ENCODE peak calls at places on chromosome 2, in four cellular contexts. One of them, this sample, is unnamed.

GRCh38 chr2:9364791-9365497 is 58.4 kb downstream of the ITGB1BP1 start:
- DNase-seq in fibroblast of gingiva: no peak
- DNase-seq in GM12878: no peak
- DNase-seq in lung microvascular endothelial cell: peak
- DNase-seq in this sample: no peak

GRCh38 chr2:174027956-174028355 is 62.8 kb upstream of the SP3 start:
- DNase-seq in fibroblast of gingiva: no peak
- DNase-seq in GM12878: no peak
- DNase-seq in lung microvascular endothelial cell: no peak
- DNase-seq in this sample: no peak

GRCh38 chr2:232353660-232354059 is 24.9 kb upstream of the ALPP start:
- DNase-seq in fibroblast of gingiva: no peak
- DNase-seq in GM12878: no peak
- DNase-seq in lung microvascular endothelial cell: no peak
- DNase-seq in this sample: no peak

GRCh38 chr2:155456222-155456621 is 757.7 kb downstream of the KCNJ3 start:
- DNase-seq in fibroblast of gingiva: no peak
- DNase-seq in GM12878: no peak
- DNase-seq in lung microvascular endothelial cell: no peak
- DNase-seq in this sample: no peak

GRCh38 chr2:85419009-85419711 is 646 bp downstream of the SH2D6 start:
- DNase-seq in fibroblast of gingiva: no peak
- DNase-seq in GM12878: no peak
- DNase-seq in lung microvascular endothelial cell: no peak
- DNase-seq in this sample: no peak

GRCh38 chr2:216791303-216791702 is 68.6 kb downstream of the TNP1 start:
- DNase-seq in fibroblast of gingiva: peak
- DNase-seq in GM12878: no peak
- DNase-seq in lung microvascular endothelial cell: no peak
- DNase-seq in this sample: no peak

GRCh38 chr2:227214622-227215041 is 50.2 kb downstream of the COL4A3 start:
- DNase-seq in fibroblast of gingiva: no peak
- DNase-seq in GM12878: no peak
- DNase-seq in lung microvascular endothelial cell: no peak
- DNase-seq in this sample: no peak

GRCh38 chr2:113169002-113169530 is 4.7 kb upstream of the PSD4 start:
- DNase-seq in fibroblast of gingiva: no peak
- DNase-seq in GM12878: no peak
- DNase-seq in lung microvascular endothelial cell: no peak
- DNase-seq in this sample: no peak

GRCh38 chr2:69693472-69694450 is 48.2 kb upstream of the ANXA4 start:
- DNase-seq in fibroblast of gingiva: no peak
- DNase-seq in GM12878: peak
- DNase-seq in lung microvascular endothelial cell: no peak
- DNase-seq in this sample: no peak

GRCh38 chr2:209791151-209791550 is 19.5 kb downstream of the UNC80 start:
- DNase-seq in fibroblast of gingiva: no peak
- DNase-seq in GM12878: no peak
- DNase-seq in lung microvascular endothelial cell: no peak
- DNase-seq in this sample: no peak

GRCh38 chr2:228731517-228731916 is 539.6 kb downstream of the PID1 start:
- DNase-seq in fibroblast of gingiva: peak
- DNase-seq in GM12878: no peak
- DNase-seq in lung microvascular endothelial cell: peak
- DNase-seq in this sample: no peak

GRCh38 chr2:221422516-221423211 is 149.4 kb downstream of the EPHA4 start:
- DNase-seq in fibroblast of gingiva: no peak
- DNase-seq in GM12878: no peak
- DNase-seq in lung microvascular endothelial cell: peak
- DNase-seq in this sample: no peak

This sample was measured in NCI-H748 treated with DMSO at 0.1 percent for 48 hours.